ENCODE peak calls at places on chromosome 22, in eight cellular contexts. W, E, F, S, Z, P, V and Y are unnamed samples.

GRCh38 chr22:38901111-38901641 is 29.2 kb upstream of the CBX6 start:
- DNase-seq in E (no peak), Z (no peak), W (no peak), V (no peak), P (no peak), S (no peak), F (no peak), Y (no peak)

GRCh38 chr22:20857838-20858614 is 585 bp downstream of the PI4KA start:
- DNase-seq in V (peak), S (peak), F (peak), E (peak), W (peak), Z (peak), P (no peak), Y (peak)

GRCh38 chr22:24102366-24103200 is 78.7 kb upstream of the SUSD2 start:
- DNase-seq in S (no peak), E (no peak), W (no peak), F (no peak), P (no peak), V (no peak), Z (no peak), Y (no peak)

GRCh38 chr22:25030636-25031035 is 78.1 kb downstream of the KIAA1671 start:
- DNase-seq in W (peak), S (peak), Z (no peak), V (no peak), P (no peak), F (no peak), E (no peak), Y (no peak)

GRCh38 chr22:20606041-20606783 is 98.8 kb downstream of the MED15 start:
- DNase-seq in Z (peak), V (peak), E (peak), W (peak), P (no peak), S (peak), F (peak), Y (peak)

GRCh38 chr22:50184541-50185383 is 951 bp upstream of the TRABD start:
- DNase-seq in E (no peak), F (no peak), S (no peak), Z (no peak), P (no peak), W (no peak), V (no peak), Y (no peak)

GRCh38 chr22:29702931-29703594 is 16.7 kb upstream of the CABP7 start:
- DNase-seq in V (no peak), W (no peak), F (no peak), Z (no peak), P (no peak), E (no peak), S (no peak), Y (no peak)

GRCh38 chr22:44928064-44928463 is 81.7 kb downstream of the PHF21B start:
- DNase-seq in S (no peak), E (no peak), W (no peak), P (no peak), F (no peak), V (no peak), Z (no peak), Y (no peak)

GRCh38 chr22:36424901-36425579 is 37.3 kb upstream of the MYH9 start:
- DNase-seq in S (no peak), P (no peak), F (no peak), W (no peak), E (no peak), Z (no peak), V (no peak), Y (no peak)

GRCh38 chr22:20975541-20976290 is 6.4 kb upstream of the LZTR1 start:
- DNase-seq in W (no peak), Z (no peak), F (no peak), P (no peak), S (no peak), V (no peak), E (no peak), Y (no peak)

GRCh38 chr22:24053481-24054226 is 42.5 kb downstream of the CABIN1 start:
- DNase-seq in V (no peak), S (no peak), F (no peak), W (no peak), P (no peak), E (peak), Z (no peak), Y (no peak)

GRCh38 chr22:44667829-44668189 is 34.2 kb upstream of the PRR5 start:
- DNase-seq in V (peak), Z (no peak), P (no peak), E (no peak), W (no peak), S (no peak), F (no peak), Y (no peak)

GRCh38 chr22:17213976-17214375 is 5.3 kb downstream of the ADA2 start:
- DNase-seq in P (no peak), V (peak), W (peak), F (peak), Z (no peak), S (peak), E (peak), Y (no peak)
- TF ChIP-seq CTCF in P (peak), V (peak), W (peak), F (no peak), Z (no peak), S (peak), E (peak), Y (no peak)

GRCh38 chr22:46082633-46083032 is 67.7 kb upstream of the PPARA start:
- DNase-seq in S (no peak), W (no peak), V (no peak), Z (peak), E (no peak), F (no peak), P (no peak), Y (no peak)

GRCh38 chr22:46079861-46080821 is 70.2 kb upstream of the PPARA start:
- DNase-seq in Z (peak), F (peak), W (peak), S (peak), E (no peak), V (peak), P (no peak), Y (peak)

GRCh38 chr22:46079093-46079860 is 71.0 kb upstream of the PPARA start:
- DNase-seq in W (no peak), Z (peak), P (no peak), F (no peak), E (no peak), V (peak), S (no peak), Y (no peak)

GRCh38 chr22:46081831-46082210 is 68.5 kb upstream of the PPARA start:
- DNase-seq in E (no peak), S (no peak), F (no peak), Z (peak), P (no peak), W (no peak), V (peak), Y (no peak)

GRCh38 chr22:46081036-46081830 is 69.1 kb upstream of the PPARA start:
- DNase-seq in V (peak), S (no peak), F (no peak), W (no peak), E (no peak), P (no peak), Z (peak), Y (no peak)
- H3K4me3 ChIP-seq in V (peak), S (peak), F (peak), W (no peak), E (no peak), P (peak), Z (peak), Y (peak)

DNA sequence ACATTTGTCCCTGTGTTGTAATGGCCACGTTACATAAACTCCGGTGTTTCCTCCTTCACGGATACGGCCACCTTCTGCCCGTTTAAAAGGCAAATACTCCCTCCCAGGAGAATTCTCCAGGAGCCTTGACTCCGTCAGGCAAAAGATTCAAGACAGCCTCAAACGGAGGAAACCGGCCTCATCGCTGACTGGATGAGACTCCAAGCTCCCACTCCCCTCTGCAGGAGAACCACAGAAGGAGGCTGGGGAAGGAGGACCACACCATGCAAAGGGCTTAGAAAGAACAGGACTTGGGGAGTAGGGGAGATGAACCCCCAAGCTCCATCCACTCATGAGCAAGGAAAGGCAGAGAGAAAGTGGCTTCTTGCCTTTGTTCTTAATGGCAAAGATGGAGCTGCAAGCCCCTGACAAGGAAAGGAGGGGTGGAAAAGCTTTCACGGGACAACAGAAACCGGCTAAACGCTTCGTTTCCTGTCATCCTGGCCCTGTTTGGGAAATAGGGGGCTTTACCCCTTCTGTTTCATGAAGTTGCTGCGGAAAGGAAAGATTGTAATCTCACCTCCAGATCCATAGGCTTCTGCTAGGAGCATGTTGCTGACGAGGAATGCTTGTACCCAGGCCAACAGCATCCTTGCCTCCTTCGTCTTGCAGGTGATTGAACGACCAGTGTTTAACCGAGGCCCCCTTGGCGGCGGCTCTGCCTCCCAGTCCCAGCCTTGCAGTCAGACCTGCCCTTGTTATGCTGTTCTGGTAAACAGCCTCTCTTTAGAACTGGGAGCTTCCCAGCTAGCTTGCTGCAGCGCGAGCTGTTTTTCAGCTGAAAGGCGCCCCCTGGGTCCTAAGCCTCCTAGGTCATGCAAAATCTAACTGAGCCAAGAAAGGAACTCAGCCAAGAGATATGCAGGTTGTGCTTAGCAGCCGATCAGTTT is at the start of gene PIK3IP1:
- DNase-seq in Z (peak), F (peak), S (peak), V (peak), P (peak), E (peak), W (peak), Y (peak)
- TF ChIP-seq CTCF in Z (peak), F (peak), S (peak), V (peak), P (peak), E (peak), W (peak), Y (peak)

DNA sequence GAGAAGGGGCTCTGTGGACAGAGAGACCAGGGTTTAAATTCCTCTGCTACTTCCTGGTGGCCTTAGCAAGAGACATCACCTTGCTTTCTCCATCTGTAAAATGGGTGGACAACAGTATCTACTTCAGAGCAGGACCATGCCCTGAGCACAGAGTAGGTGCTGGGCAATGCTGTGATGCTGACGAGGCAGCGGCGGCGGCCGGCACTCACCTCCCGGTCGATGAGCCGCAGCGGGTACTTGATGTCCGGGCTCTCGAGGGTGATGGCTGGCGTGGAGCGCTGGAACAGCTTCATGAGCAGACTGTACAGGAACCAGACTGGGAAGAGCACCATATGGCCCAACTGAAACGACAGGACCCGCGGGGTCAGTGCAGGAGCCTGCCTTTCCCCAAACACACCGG is 3.9 kb downstream of the ATP5MGL start:
- DNase-seq in Z (no peak), W (no peak), P (no peak), S (no peak), F (no peak), E (no peak), V (no peak), Y (no peak)
- H3K4me3 ChIP-seq in Z (no peak), W (no peak), P (no peak), S (no peak), F (no peak), E (no peak), V (no peak), Y (no peak)

GRCh38 chr22:22032906-22033802 is 50.6 kb upstream of the TOP3B start:
- DNase-seq in S (no peak), E (no peak), V (no peak), W (no peak), Z (no peak), P (no peak), F (no peak), Y (no peak)

GRCh38 chr22:22031183-22031560 is 48.6 kb upstream of the TOP3B start:
- DNase-seq in P (no peak), V (no peak), E (no peak), W (no peak), S (no peak), Z (no peak), F (no peak), Y (no peak)

GRCh38 chr22:22031571-22031970 is 49.0 kb upstream of the TOP3B start:
- DNase-seq in P (no peak), F (no peak), V (no peak), Z (no peak), E (no peak), S (no peak), W (no peak), Y (no peak)

GRCh38 chr22:22032099-22032905 is 49.7 kb upstream of the TOP3B start:
- DNase-seq in V (no peak), Z (no peak), P (no peak), F (no peak), S (no peak), E (no peak), W (no peak), Y (no peak)

DNA sequence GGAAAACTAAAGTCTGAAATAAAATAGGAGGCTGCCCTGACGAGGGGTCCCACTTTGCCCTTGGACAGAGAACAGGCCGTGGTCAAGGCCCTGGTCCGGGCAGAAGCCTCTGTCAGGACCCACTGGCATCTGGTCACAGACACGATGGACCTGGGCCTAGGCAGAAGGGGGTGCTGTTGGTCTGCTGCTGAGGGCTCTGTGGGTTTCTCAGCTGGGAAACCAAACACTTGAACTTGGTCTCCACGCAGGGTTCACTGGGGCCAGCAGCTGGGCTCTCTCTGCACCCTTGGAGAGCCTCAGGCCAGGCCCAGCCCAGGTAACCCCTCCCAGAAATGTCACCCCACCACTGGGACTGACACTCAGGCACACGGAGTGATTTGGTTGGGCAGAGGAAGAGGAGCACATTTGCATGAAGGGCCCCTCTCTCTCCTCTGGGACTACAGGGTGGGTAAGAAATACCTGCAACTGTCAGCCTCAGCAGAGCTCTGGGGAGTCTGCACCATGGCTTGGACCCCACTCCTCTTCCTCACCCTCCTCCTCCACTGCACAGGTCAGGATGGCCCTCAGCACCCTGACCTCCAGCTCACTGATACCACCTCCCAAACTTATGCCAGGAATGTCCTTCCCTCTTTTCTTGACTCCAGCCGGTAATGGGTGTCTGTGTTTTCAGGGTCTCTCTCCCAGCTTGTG is 48.1 kb upstream of the TOP3B start:
- DNase-seq in S (no peak), P (no peak), V (peak), W (no peak), E (peak), Z (no peak), F (peak), Y (peak)
- TF ChIP-seq CTCF in S (peak), P (no peak), V (no peak), W (no peak), E (peak), Z (peak), F (no peak), Y (peak)

GRCh38 chr22:19480789-19481188 is 1.1 kb downstream of the CDC45 start:
- DNase-seq in W (no peak), V (no peak), P (no peak), E (no peak), Z (no peak), F (no peak), S (no peak), Y (no peak)
- H3K4me3 ChIP-seq in W (no peak), V (no peak), P (no peak), E (no peak), Z (peak), F (peak), S (peak), Y (peak)

GRCh38 chr22:39962071-39962470 is 1.9 kb downstream of the TMA7B start:
- DNase-seq in E (no peak), P (no peak), W (no peak), F (no peak), Z (no peak), S (peak), V (no peak), Y (no peak)

GRCh38 chr22:39958009-39958711 is 2.0 kb upstream of the TMA7B start:
- DNase-seq in W (no peak), E (no peak), P (no peak), F (no peak), S (no peak), Z (no peak), V (no peak), Y (no peak)

GRCh38 chr22:39958916-39959639 is 1.1 kb upstream of the TMA7B start:
- DNase-seq in Z (no peak), S (no peak), W (no peak), E (no peak), P (no peak), F (no peak), V (no peak), Y (no peak)

GRCh38 chr22:39960791-39961746 is 872 bp downstream of the TMA7B start:
- DNase-seq in V (peak), Z (peak), S (peak), W (peak), E (peak), F (no peak), P (peak), Y (peak)

GRCh38 chr22:39959640-39960447 is at the start of gene TMA7B:
- DNase-seq in P (no peak), S (peak), W (no peak), Z (peak), E (peak), V (no peak), F (peak), Y (peak)
- TF ChIP-seq CTCF in P (peak), S (peak), W (no peak), Z (peak), E (peak), V (no peak), F (no peak), Y (peak)

GRCh38 chr22:27097933-27098332 is 440.5 kb downstream of the MIAT start:
- DNase-seq in W (no peak), S (peak), Z (no peak), P (no peak), F (no peak), V (no peak), E (peak), Y (no peak)
- H3K4me3 ChIP-seq in W (no peak), S (no peak), Z (no peak), P (no peak), F (no peak), V (no peak), E (no peak), Y (no peak)